ENCODE peak calls at places on chromosomes 6 and 20, in five cellular contexts. One of them, this sample, is unnamed.

GRCh38 chr20:4956200-4956810 is 45.0 kb downstream of the SLC23A2 start:
- DNase-seq in K562: peak
- DNase-seq in GM12878: no peak
- DNase-seq in H1: no peak
- DNase-seq in WTC11: no peak
- DNase-seq in this sample: peak

GRCh38 chr20:3209946-3210317 is 634 bp downstream of the ITPA start:
- DNase-seq in WTC11: no peak
- DNase-seq in GM12878: no peak
- DNase-seq in H1: no peak
- DNase-seq in K562: no peak
- DNase-seq in this sample: no peak

GRCh38 chr6:156809034-156809433 is 31.9 kb downstream of the ARID1B start:
- DNase-seq in GM12878: peak
- DNase-seq in K562: no peak
- DNase-seq in H1: no peak
- DNase-seq in WTC11: no peak
- DNase-seq in this sample: no peak

GRCh38 chr20:44012466-44013226 is 98.0 kb downstream of the TOX2 start:
- DNase-seq in GM12878: no peak
- DNase-seq in H1: no peak
- DNase-seq in K562: no peak
- DNase-seq in WTC11: no peak
- DNase-seq in this sample: no peak

GRCh38 chr6:56450376-56450775 is 192.3 kb downstream of the DST start:
- DNase-seq in K562: no peak
- DNase-seq in WTC11: no peak
- DNase-seq in H1: no peak
- DNase-seq in GM12878: no peak
- DNase-seq in this sample: no peak

GRCh38 chr6:98323605-98324004 is 510.8 kb upstream of the POU3F2 start:
- DNase-seq in GM12878: no peak
- DNase-seq in WTC11: no peak
- DNase-seq in K562: no peak
- DNase-seq in H1: no peak
- DNase-seq in this sample: no peak

GRCh38 chr20:53643031-53643832 is 49.6 kb upstream of the ZNF217 start:
- DNase-seq in H1: no peak
- DNase-seq in GM12878: peak
- DNase-seq in K562: peak
- DNase-seq in WTC11: no peak
- DNase-seq in this sample: no peak

GRCh38 chr6:22808466-22808865 is 239.1 kb downstream of the HDGFL1 start:
- DNase-seq in K562: no peak
- DNase-seq in H1: no peak
- DNase-seq in WTC11: no peak
- DNase-seq in GM12878: no peak
- DNase-seq in this sample: no peak

GRCh38 chr6:712805-713204 is 19.9 kb upstream of the EXOC2 start:
- DNase-seq in H1: no peak
- DNase-seq in K562: no peak
- DNase-seq in GM12878: no peak
- DNase-seq in WTC11: no peak
- DNase-seq in this sample: no peak

GRCh38 chr6:109795994-109796555 is 105.0 kb downstream of the FIG4 start:
- DNase-seq in H1: no peak
- DNase-seq in WTC11: no peak
- DNase-seq in GM12878: no peak
- DNase-seq in K562: no peak
- DNase-seq in this sample: no peak

GRCh38 chr20:43695571-43695970 is 28.7 kb downstream of the MYBL2 start:
- DNase-seq in WTC11: no peak
- DNase-seq in K562: no peak
- DNase-seq in GM12878: no peak
- DNase-seq in H1: no peak
- DNase-seq in this sample: no peak

GRCh38 chr20:35954907-35955251 is 577 bp upstream of the SCAND1 start:
- DNase-seq in H1: no peak
- DNase-seq in K562: no peak
- DNase-seq in GM12878: no peak
- DNase-seq in WTC11: no peak
- DNase-seq in this sample: peak

GRCh38 chr6:154266560-154267134 is 90.0 kb downstream of the IPCEF1 start:
- DNase-seq in WTC11: no peak
- DNase-seq in GM12878: no peak
- DNase-seq in K562: no peak
- DNase-seq in H1: no peak
- DNase-seq in this sample: no peak

GRCh38 chr6:104625536-104625935 is 234.2 kb downstream of the HACE1 start:
- DNase-seq in WTC11: no peak
- DNase-seq in H1: no peak
- DNase-seq in K562: no peak
- DNase-seq in GM12878: no peak
- DNase-seq in this sample: no peak

GRCh38 chr6:161370882-161371281 is 97.0 kb upstream of the AGPAT4 start:
- DNase-seq in WTC11: peak
- DNase-seq in GM12878: peak
- DNase-seq in K562: peak
- DNase-seq in H1: peak
- DNase-seq in this sample: peak

GRCh38 chr6:24990227-24990843 is 54.6 kb upstream of the RIPOR2 start:
- DNase-seq in H1: no peak
- DNase-seq in K562: no peak
- DNase-seq in GM12878: no peak
- DNase-seq in WTC11: no peak
- DNase-seq in this sample: no peak

GRCh38 chr6:80454197-80454596 is 347.7 kb downstream of the BCKDHB start:
- DNase-seq in H1: no peak
- DNase-seq in K562: no peak
- DNase-seq in WTC11: no peak
- DNase-seq in GM12878: peak
- DNase-seq in this sample: no peak

GRCh38 chr6:31498748-31499147 is 803 bp downstream of the MICB start:
- DNase-seq in GM12878: no peak
- DNase-seq in K562: peak
- DNase-seq in WTC11: peak
- DNase-seq in H1: no peak
- DNase-seq in this sample: no peak

GRCh38 chr6:148831064-148831463 is 84.2 kb downstream of the UST start:
- DNase-seq in H1: no peak
- DNase-seq in K562: no peak
- DNase-seq in WTC11: no peak
- DNase-seq in GM12878: no peak
- DNase-seq in this sample: no peak

GRCh38 chr6:147507162-147508072 is 1.1 kb upstream of the SAMD5 start:
- DNase-seq in K562: no peak
- DNase-seq in GM12878: no peak
- DNase-seq in H1: no peak
- DNase-seq in WTC11: peak
- DNase-seq in this sample: no peak

GRCh38 chr20:20568604-20569205 is 143.7 kb downstream of the RALGAPA2 start:
- DNase-seq in WTC11: peak
- DNase-seq in K562: peak
- DNase-seq in GM12878: no peak
- DNase-seq in H1: no peak
- DNase-seq in this sample: peak

GRCh38 chr20:56247954-56248782 is at the start of gene MC3R:
- DNase-seq in WTC11: peak
- DNase-seq in H1: peak
- DNase-seq in GM12878: no peak
- DNase-seq in K562: peak
- DNase-seq in this sample: peak

GRCh38 chr6:143014764-143015163 is 45.9 kb upstream of the AIG1 start:
- DNase-seq in WTC11: no peak
- DNase-seq in GM12878: no peak
- DNase-seq in K562: no peak
- DNase-seq in H1: no peak
- DNase-seq in this sample: no peak

GRCh38 chr20:12966468-12967085 is 42.2 kb upstream of the SPTLC3 start:
- DNase-seq in H1: no peak
- DNase-seq in K562: no peak
- DNase-seq in GM12878: no peak
- DNase-seq in WTC11: no peak
- DNase-seq in this sample: peak

GRCh38 chr6:24891004-24891403 is 44.8 kb downstream of the RIPOR2 start:
- DNase-seq in K562: no peak
- DNase-seq in WTC11: no peak
- DNase-seq in GM12878: no peak
- DNase-seq in H1: no peak
- DNase-seq in this sample: no peak

GRCh38 chr6:10529231-10529801 is 8.2 kb downstream of the GCNT2 start:
- DNase-seq in K562: no peak
- DNase-seq in H1: no peak
- DNase-seq in WTC11: no peak
- DNase-seq in GM12878: no peak
- DNase-seq in this sample: peak

GRCh38 chr6:10531513-10531912 is 10.4 kb downstream of the GCNT2 start:
- DNase-seq in H1: no peak
- DNase-seq in GM12878: no peak
- DNase-seq in K562: no peak
- DNase-seq in WTC11: no peak
- DNase-seq in this sample: no peak

GRCh38 chr6:10531942-10532341 is 10.8 kb downstream of the GCNT2 start:
- DNase-seq in K562: no peak
- DNase-seq in GM12878: no peak
- DNase-seq in WTC11: no peak
- DNase-seq in H1: no peak
- DNase-seq in this sample: no peak

GRCh38 chr6:10526156-10526555 is 5.0 kb downstream of the GCNT2 start:
- DNase-seq in K562: no peak
- DNase-seq in H1: no peak
- DNase-seq in GM12878: no peak
- DNase-seq in WTC11: no peak
- DNase-seq in this sample: no peak

GRCh38 chr6:10528170-10528981 is 7.2 kb downstream of the GCNT2 start:
- DNase-seq in K562: no peak
- DNase-seq in GM12878: peak
- DNase-seq in WTC11: no peak
- DNase-seq in H1: no peak
- DNase-seq in this sample: peak
- TF ChIP-seq ATF2 in K562: no peak
- TF ChIP-seq ATF2 in GM12878: peak
- TF ChIP-seq ATF2 in WTC11: no peak
- TF ChIP-seq ATF2 in H1: no peak
- TF ChIP-seq ATF2 in this sample: no peak

GRCh38 chr6:20401403-20402180 is at the start of gene E2F3:
- DNase-seq in K562: peak
- DNase-seq in H1: peak
- DNase-seq in GM12878: peak
- DNase-seq in WTC11: peak
- DNase-seq in this sample: peak
- TF ChIP-seq ATF2 in K562: no peak
- TF ChIP-seq ATF2 in H1: no peak
- TF ChIP-seq ATF2 in GM12878: no peak
- TF ChIP-seq ATF2 in WTC11: no peak
- TF ChIP-seq ATF2 in this sample: peak

DNA sequence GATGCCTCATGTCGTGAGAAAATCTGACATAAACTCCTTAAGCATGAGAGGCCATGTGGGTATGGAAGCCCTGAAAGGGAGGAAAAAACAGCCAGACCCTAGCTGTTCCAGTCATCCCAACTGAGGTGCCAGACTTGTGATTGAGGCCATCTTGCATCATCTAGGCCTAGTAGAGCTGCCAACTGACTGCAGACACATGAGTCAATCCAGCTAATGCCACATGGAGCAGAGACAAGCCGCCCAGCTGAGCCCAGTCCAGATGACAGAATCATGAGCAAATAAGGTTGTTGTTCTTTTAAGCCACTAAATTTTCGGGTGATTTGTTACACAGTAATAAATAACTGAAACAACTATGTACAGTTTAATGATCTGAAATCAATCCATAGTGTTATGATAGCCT is 680.9 kb downstream of the MAFB start:
- DNase-seq in GM12878: no peak
- DNase-seq in K562: no peak
- DNase-seq in WTC11: no peak
- DNase-seq in H1: no peak
- DNase-seq in this sample: no peak
- TF ChIP-seq ATF2 in GM12878: no peak
- TF ChIP-seq ATF2 in K562: no peak
- TF ChIP-seq ATF2 in WTC11: no peak
- TF ChIP-seq ATF2 in H1: no peak
- TF ChIP-seq ATF2 in this sample: no peak

DNA sequence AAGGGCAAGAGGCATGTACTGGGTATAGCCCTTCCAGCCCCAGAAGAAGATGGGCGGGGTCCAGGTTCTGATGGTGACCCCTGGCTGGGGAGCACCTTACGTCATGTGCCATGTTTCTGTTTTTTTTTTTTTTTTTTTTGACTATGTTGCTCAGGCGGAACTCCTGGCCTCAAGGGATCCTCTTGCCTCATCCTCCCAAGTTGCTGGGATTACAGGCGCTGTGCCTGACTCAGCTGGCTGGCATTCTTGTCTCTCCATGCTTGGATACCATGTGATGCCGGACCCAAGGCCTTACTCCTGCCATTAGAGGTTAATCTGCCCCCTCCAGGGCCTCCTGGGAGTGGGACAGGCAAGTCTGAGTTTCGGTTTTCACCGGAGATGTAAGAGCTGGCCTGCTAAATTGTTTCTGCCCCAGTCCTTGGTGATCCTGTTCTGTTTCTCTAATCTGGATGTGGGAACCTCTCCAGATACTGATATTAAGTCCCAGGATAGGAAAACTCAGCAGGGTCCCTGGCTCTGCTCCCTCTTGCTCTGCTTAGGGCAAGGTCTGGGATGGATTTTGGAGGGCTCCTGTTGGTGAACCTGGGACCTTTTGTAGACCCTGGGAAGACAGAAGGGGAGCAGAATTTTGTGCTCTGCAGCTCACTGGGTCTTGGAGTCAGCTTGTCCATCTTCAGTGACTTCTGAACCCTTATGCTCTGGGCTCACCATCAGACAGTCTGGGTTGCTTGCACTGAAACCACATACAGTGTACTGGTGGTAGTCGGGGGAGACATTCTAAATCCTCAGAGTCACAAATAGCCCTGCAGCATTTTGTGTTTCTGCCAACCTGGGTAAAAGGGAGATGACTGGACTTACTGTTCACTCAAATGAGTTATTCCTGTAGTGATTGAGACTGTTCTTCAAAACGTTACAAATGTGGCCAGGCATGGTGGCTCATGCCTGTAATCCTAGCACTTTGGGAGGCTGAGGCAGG is 45.1 kb downstream of the PTK7 start:
- DNase-seq in H1: no peak
- DNase-seq in K562: no peak
- DNase-seq in GM12878: no peak
- DNase-seq in WTC11: no peak
- DNase-seq in this sample: no peak
- TF ChIP-seq ATF2 in H1: no peak
- TF ChIP-seq ATF2 in K562: no peak
- TF ChIP-seq ATF2 in GM12878: no peak
- TF ChIP-seq ATF2 in WTC11: no peak
- TF ChIP-seq ATF2 in this sample: no peak

DNA sequence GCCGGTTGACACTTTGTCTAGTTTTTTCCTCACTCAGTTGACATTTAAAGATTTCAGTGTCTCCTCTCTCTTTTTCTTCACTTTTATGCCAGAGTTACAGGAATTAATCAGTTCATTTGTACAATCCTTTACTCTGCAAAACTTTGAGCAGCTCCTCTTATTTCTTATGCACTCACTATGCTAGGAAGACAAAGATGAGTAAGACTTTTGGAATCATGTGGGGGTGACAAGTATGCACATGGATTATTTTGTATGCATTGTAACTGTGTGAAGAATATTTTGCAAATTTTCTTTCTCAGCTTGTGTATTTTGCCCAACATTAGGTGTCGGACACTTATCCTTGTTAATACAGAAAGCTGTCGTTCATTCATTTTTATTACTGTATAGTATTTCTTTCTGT is 88.6 kb downstream of the PPP1R14C start:
- DNase-seq in K562: no peak
- DNase-seq in H1: no peak
- DNase-seq in GM12878: no peak
- DNase-seq in WTC11: no peak
- DNase-seq in this sample: no peak
- TF ChIP-seq ATF2 in K562: no peak
- TF ChIP-seq ATF2 in H1: no peak
- TF ChIP-seq ATF2 in GM12878: no peak
- TF ChIP-seq ATF2 in WTC11: no peak
- TF ChIP-seq ATF2 in this sample: no peak

This sample was measured in HepG2.